ENCODE peak calls at places on chromosomes 6 and 20, in ten cellular contexts. W, G, J, R, N, I, D, F, O and Y are unnamed samples.

GRCh38 chr20:32343438-32343837 is 14.7 kb upstream of the ASXL1 start:
- DNase-seq in F (no peak), D (no peak), J (peak), W (no peak), R (no peak), I (no peak), G (peak), N (no peak), O (no peak), Y (peak)

GRCh38 chr20:39885975-39886649 is 802.9 kb downstream of the MAFB start:
- DNase-seq in J (peak), F (no peak), D (peak), G (peak), O (peak), N (peak), R (peak), I (peak), W (peak), Y (peak)

GRCh38 chr20:49557449-49557848 is 10.5 kb downstream of the PTGIS start:
- DNase-seq in O (no peak), N (no peak), D (no peak), W (no peak), G (no peak), J (no peak), I (no peak), F (no peak), R (no peak), Y (peak)

GRCh38 chr20:18624948-18625347 is 37.1 kb downstream of the DTD1 start:
- DNase-seq in G (no peak), F (no peak), N (no peak), W (no peak), D (no peak), J (no peak), R (no peak), O (no peak), I (no peak), Y (no peak)

GRCh38 chr6:161498359-161498758 is 224.5 kb upstream of the AGPAT4 start:
- DNase-seq in D (peak), J (peak), R (peak), O (no peak), W (no peak), I (peak), N (no peak), F (no peak), G (peak), Y (peak)

GRCh38 chr20:18738055-18738454 is 75.5 kb upstream of the SCP2D1 start:
- DNase-seq in I (no peak), F (no peak), G (no peak), W (peak), J (no peak), N (peak), O (no peak), D (no peak), R (no peak), Y (peak)

GRCh38 chr6:12331951-12332749 is 42.0 kb downstream of the EDN1 start:
- DNase-seq in I (no peak), G (peak), J (peak), O (peak), N (peak), D (no peak), W (no peak), F (no peak), R (no peak), Y (no peak)

GRCh38 chr6:129102741-129103140 is 219.8 kb downstream of the LAMA2 start:
- DNase-seq in O (no peak), I (no peak), D (peak), F (no peak), N (no peak), W (no peak), R (no peak), G (no peak), J (no peak), Y (peak)

GRCh38 chr6:144151010-144151727 is 852 bp downstream of the STX11 start:
- DNase-seq in F (peak), N (peak), D (peak), G (peak), R (no peak), J (peak), O (no peak), I (no peak), W (peak), Y (no peak)

GRCh38 chr6:106160189-106160588 is 74.1 kb downstream of the PRDM1 start:
- DNase-seq in D (no peak), R (no peak), W (no peak), G (no peak), I (no peak), N (no peak), F (no peak), O (no peak), J (no peak), Y (no peak)

GRCh38 chr6:21395121-21395520 is 198.4 kb upstream of the SOX4 start:
- DNase-seq in F (no peak), J (peak), N (no peak), R (peak), G (peak), I (peak), D (no peak), O (no peak), W (no peak), Y (peak)

GRCh38 chr20:37702643-37703337 is 9.0 kb downstream of the CTNNBL1 start:
- DNase-seq in O (no peak), G (no peak), D (no peak), I (no peak), N (no peak), J (no peak), W (no peak), R (no peak), F (no peak), Y (no peak)

GRCh38 chr20:38350879-38351775 is 4.8 kb downstream of the LBP start:
- DNase-seq in G (no peak), D (no peak), J (no peak), O (no peak), R (no peak), F (no peak), N (no peak), I (no peak), W (no peak), Y (no peak)

GRCh38 chr6:24911983-24912382 is 23.8 kb downstream of the RIPOR2 start:
- DNase-seq in I (no peak), J (no peak), G (no peak), R (no peak), O (no peak), N (no peak), F (no peak), D (no peak), W (no peak), Y (no peak)

GRCh38 chr6:4459032-4459431 is 317.2 kb upstream of the CDYL start:
- DNase-seq in R (no peak), F (no peak), N (no peak), W (no peak), O (no peak), J (peak), G (peak), D (no peak), I (peak), Y (peak)

GRCh38 chr20:5863040-5863811 is 87.1 kb downstream of the TRMT6 start:
- DNase-seq in F (no peak), J (peak), G (peak), R (no peak), O (no peak), N (no peak), W (no peak), D (no peak), I (peak), Y (peak)

GRCh38 chr6:149137594-149137993 is 179.9 kb upstream of the TAB2 start:
- DNase-seq in G (no peak), D (no peak), N (no peak), O (no peak), W (no peak), I (no peak), F (no peak), R (no peak), J (no peak), Y (peak)

GRCh38 chr6:45933855-45934254 is 81.8 kb downstream of the CLIC5 start:
- DNase-seq in D (no peak), J (no peak), W (no peak), G (no peak), N (no peak), O (no peak), R (no peak), F (no peak), I (peak), Y (no peak)

GRCh38 chr20:33675127-33675954 is 1.1 kb upstream of the NECAB3 start:
- DNase-seq in O (no peak), F (no peak), R (no peak), N (no peak), G (no peak), I (no peak), D (no peak), J (no peak), W (no peak), Y (peak)

GRCh38 chr20:53827996-53828672 is 234.5 kb upstream of the ZNF217 start:
- DNase-seq in N (no peak), F (no peak), W (no peak), R (no peak), I (peak), O (no peak), G (peak), D (no peak), J (peak), Y (peak)

DNA sequence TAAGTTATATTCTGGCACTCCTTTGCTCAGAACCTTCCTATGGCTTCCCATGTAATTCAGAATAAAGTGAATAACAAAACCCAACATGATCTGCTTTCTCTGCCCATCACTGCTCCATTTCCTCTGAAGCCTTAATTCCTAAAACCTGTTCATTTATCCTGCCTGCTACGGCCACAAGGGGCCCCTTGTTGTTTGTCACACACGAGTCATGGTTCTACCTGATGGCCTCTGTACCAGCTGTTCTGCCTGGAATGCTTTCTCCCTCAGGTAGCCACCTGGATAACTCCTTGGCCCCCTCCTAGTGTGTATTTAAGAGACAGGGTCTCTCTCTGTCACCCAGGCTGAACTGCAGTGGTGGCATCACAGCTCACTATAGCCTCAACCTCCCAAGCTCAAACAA is 26.8 kb downstream of the ERGIC3 start:
- DNase-seq in I (no peak), R (no peak), J (peak), G (peak), N (no peak), W (no peak), D (peak), F (no peak), O (no peak), Y (no peak)
- TF ChIP-seq CTCF in I (peak), R (peak), J (peak), G (peak), N (no peak), W (no peak), D (peak), F (no peak), O (no peak), Y (peak)

GRCh38 chr6:28208180-28208659 is 16.9 kb upstream of the ZSCAN9 start:
- DNase-seq in O (no peak), F (no peak), I (no peak), G (no peak), N (no peak), J (no peak), W (no peak), R (no peak), D (peak), Y (no peak)
- H3K4me3 ChIP-seq in O (peak), F (no peak), I (peak), G (peak), N (peak), J (no peak), W (peak), R (peak), D (peak), Y (peak)

DNA sequence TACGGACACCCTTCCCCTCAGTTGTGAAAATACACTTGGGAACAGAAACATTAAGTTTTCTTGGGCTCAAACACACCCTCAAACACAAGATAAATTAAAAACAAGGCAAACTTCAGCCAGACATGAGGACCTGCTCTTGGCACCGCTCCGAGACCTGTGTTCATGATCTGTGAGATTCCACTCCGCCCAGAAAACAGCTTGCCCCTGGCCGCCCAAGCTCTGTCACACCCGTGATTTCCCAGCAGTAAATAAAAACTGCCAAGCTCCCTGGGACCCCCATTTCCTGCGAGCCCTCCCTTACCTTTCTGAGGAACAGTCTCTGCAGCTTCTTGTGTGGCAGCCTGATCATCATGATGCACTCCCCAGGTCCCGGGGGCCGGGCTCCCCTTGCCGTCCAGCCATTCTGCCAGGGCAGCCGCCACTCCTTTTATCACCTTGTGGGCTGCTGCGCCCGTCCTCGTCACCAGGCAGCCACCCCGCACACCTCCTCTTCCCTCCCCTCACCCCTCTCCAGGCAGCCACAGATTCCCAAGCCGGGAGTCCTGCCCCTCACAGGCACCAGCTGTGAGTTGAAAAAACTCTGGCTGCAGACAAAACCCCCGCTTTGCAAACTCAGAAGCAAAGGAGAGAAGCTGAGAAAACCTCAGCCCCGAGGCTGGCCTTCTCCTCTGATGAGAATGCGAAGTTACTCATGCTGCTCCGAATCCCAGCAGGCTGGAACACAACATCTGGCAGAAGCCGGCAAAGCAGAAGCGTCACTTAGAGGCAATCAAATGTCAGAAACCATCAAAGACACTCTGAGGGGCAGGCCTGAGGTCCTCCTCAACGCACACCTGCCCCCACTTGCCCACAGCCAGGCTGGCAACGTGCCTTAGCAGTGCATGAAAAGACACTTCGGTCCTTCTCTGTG is 130.4 kb upstream of the RPS6KA2 start:
- DNase-seq in O (no peak), D (peak), F (no peak), R (peak), N (no peak), W (no peak), I (peak), G (peak), J (no peak), Y (peak)
- TF ChIP-seq CTCF in O (no peak), D (no peak), F (no peak), R (no peak), N (no peak), W (no peak), I (no peak), G (no peak), J (no peak), Y (no peak)

DNA sequence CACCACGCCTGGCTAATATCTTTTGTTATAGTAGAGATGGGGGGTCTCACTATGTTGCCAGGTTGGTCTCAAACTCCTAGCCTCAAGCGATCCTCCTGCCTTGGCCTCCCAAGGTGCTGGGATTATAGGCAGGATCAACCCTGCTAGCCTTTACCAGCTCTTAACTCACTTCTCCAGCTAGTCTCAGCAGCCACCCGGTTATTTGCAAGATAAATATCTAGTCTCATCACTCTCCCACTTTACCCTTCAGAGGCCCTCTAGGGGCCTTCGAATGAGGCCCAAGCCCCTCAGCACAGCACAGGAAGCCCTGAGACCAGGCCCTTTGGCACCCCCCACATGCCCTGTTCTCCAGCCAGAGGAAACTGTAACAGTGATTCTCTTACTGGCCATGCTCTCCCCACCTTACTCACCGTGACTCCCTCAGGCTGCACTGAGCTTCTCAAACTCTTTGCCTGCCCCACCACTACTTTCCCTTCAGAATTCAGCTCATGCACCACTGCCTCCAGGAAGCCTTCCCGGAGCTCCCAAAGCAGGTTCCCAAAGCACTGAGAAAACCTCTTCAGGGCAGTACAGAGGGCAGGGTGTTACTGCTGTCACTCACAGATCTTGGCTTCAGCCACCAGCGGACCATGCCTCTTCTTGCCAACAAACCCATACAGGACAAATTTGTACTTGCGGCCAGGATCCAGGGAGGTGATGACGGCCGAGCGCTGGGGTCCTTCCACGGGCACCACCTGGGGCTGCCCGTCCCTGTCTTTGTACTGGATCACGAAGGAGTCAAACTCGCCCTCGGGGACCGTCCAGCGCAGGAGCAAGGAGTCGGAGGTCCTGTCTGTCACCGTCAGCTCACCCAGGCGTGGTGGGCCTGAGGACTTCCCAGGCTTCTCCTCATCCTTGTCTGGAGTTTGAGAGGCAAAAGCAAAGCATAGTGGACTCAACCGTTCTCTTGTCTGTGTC is 25.0 kb downstream of the TNXB start:
- DNase-seq in F (no peak), G (no peak), D (no peak), R (no peak), I (no peak), N (no peak), J (no peak), O (no peak), W (no peak), Y (no peak)
- H3K4me3 ChIP-seq in F (no peak), G (no peak), D (no peak), R (no peak), I (no peak), N (no peak), J (no peak), O (no peak), W (no peak), Y (no peak)

DNA sequence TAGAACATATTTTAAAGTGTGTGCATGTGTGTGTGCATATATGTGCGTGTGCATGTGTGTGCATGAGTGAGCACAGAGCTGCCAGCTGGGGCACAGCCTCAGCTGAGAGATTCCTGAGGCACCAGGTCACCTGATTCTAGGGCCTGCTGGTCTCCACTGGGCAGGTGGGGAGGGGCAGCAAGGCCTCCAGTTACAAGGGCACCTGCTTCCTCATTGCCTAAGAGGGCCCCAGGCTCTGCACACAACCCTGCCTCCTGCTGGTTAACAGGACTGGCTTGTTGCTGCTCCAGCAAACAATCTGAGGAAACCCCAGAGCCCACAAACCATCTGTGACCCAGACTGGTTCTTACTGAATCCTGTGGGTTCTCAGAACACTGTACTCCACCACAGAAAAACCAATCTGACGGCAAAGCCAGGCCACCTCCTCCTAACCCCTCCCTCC is 22.9 kb upstream of the UBE2J1 start:
- DNase-seq in F (peak), J (peak), I (no peak), O (peak), D (peak), N (peak), R (peak), W (peak), G (peak), Y (no peak)
- TF ChIP-seq CTCF in F (peak), J (peak), I (peak), O (no peak), D (peak), N (peak), R (peak), W (peak), G (peak), Y (peak)